ENCODE peak calls at places on chromosome 7, in eight cellular contexts. M is HL-60, F is left ventricle myocardium inferior, T is psoas muscle, B is body of pancreas, Q is IMR-90, W is lung, V is upper lobe of right lung. O is an unnamed sample.

GRCh38 chr7:71829499-71829898 is 582.6 kb downstream of the CALN1 start:
- DNase-seq in M (no peak), F (no peak), T (no peak), B (no peak), Q (no peak), W (no peak), V (no peak), O (no peak)

GRCh38 chr7:77393261-77393660 is 22.9 kb downstream of the GSAP start:
- DNase-seq in M (no peak), F (no peak), T (no peak), B (no peak), Q (peak), W (no peak), V (no peak), O (peak)

GRCh38 chr7:141700848-141701371 is 1.1 kb downstream of the DENND11 start:
- DNase-seq in M (no peak), F (no peak), T (no peak), B (peak), Q (no peak), W (peak), V (no peak), O (peak)

GRCh38 chr7:95800787-95801186 is 28.4 kb downstream of the DYNC1I1 start:
- DNase-seq in M (no peak), F (no peak), T (no peak), B (no peak), Q (no peak), W (no peak), V (no peak), O (no peak)

GRCh38 chr7:151248191-151249033 is at the start of gene SMARCD3:
- DNase-seq in M (no peak), F (peak), T (peak), B (peak), Q (peak), W (peak), V (peak), O (no peak)

GRCh38 chr7:33853361-33854062 is 51.8 kb upstream of the BMPER start:
- DNase-seq in M (no peak), F (no peak), T (no peak), B (no peak), Q (peak), W (no peak), V (no peak), O (no peak)

GRCh38 chr7:133358728-133359127 is 105.8 kb downstream of the EXOC4 start:
- DNase-seq in M (no peak), F (no peak), T (no peak), B (no peak), Q (peak), W (no peak), V (no peak), O (no peak)

GRCh38 chr7:66442385-66442784 is 186.3 kb upstream of the KCTD7 start:
- DNase-seq in M (no peak), F (no peak), T (no peak), B (no peak), Q (no peak), W (no peak), V (no peak), O (no peak)

GRCh38 chr7:127920787-127921438 is 110.3 kb downstream of the LRRC4 start:
- DNase-seq in M (peak), F (no peak), T (no peak), B (no peak), Q (peak), W (no peak), V (no peak), O (no peak)

GRCh38 chr7:152054377-152055230 is 29.1 kb downstream of the GALNT11 start:
- DNase-seq in M (no peak), F (peak), T (peak), B (peak), Q (peak), W (no peak), V (no peak), O (no peak)

GRCh38 chr7:66739953-66740301 is 606 bp upstream of the RABGEF1 start:
- DNase-seq in M (no peak), F (no peak), T (no peak), B (peak), Q (no peak), W (no peak), V (no peak), O (no peak)

GRCh38 chr7:159237022-159237421 is 92.4 kb upstream of the VIPR2 start:
- DNase-seq in M (no peak), F (no peak), T (no peak), B (no peak), Q (no peak), W (no peak), V (no peak), O (no peak)

GRCh38 chr7:137454169-137455166 is 110.9 kb upstream of the PTN start:
- DNase-seq in M (no peak), F (no peak), T (peak), B (peak), Q (peak), W (no peak), V (no peak), O (peak)

GRCh38 chr7:47488205-47488968 is 93.5 kb downstream of the TNS3 start:
- DNase-seq in M (no peak), F (no peak), T (no peak), B (no peak), Q (peak), W (no peak), V (no peak), O (no peak)

GRCh38 chr7:124635416-124635815 is 130.2 kb downstream of the GPR37 start:
- DNase-seq in M (peak), F (no peak), T (no peak), B (no peak), Q (no peak), W (no peak), V (no peak), O (no peak)

GRCh38 chr7:133009426-133009825 is 72.5 kb downstream of the CHCHD3 start:
- DNase-seq in M (no peak), F (no peak), T (no peak), B (no peak), Q (no peak), W (no peak), V (no peak), O (no peak)

GRCh38 chr7:116167177-116167576 is 43.2 kb upstream of the TES start:
- DNase-seq in M (peak), F (no peak), T (no peak), B (no peak), Q (no peak), W (no peak), V (no peak), O (no peak)

GRCh38 chr7:20076835-20077234 is 140.3 kb downstream of the MACC1 start:
- DNase-seq in M (no peak), F (no peak), T (no peak), B (no peak), Q (no peak), W (no peak), V (no peak), O (no peak)

GRCh38 chr7:2813350-2814185 is 30.5 kb downstream of the GNA12 start:
- DNase-seq in M (no peak), F (no peak), T (no peak), B (no peak), Q (no peak), W (no peak), V (peak), O (no peak)

DNA sequence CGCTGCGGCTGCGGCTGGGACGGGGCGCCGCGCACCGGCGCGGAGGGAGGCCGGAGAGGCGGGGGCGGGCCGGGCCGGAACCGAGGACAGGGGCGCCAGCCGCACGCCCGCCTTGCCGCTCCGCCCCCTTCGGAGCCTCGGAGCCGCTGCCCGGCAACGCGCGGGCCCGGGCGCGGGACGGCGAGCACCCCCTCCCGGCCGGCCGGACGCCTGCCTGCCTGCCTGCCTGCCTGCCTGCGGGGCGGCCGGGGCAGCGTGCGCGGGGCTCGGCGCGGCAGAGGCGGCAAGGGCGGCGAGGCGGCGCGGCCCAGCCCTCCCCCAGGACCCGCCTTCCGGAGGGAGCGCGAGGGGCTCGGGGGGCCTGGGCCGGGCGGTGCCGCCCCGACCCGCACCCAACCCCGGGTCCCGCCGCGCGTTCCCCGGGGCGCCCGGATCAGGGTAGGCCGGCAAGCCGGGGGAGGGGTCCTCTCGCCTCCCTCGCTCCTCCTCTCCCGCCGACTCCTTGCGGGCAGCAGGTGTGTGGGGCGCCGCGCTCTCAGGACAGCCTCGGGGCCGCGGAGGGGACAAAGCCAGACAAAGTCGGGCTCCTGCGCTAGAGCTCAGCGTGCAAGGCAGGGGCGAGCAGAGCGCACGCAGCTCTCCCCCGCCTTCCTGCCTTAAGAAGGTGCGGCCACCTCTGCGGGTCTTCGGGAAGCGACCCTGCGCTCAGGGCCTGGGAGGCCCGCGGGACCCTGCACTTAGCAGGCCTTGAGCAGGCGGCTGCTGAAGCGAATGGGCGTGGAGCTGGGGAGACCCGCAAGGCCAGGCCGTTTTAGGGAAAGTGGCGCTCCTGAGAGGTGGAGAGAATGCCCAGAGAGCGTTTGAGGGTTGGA is at the start of gene KIAA1549:
- DNase-seq in M (peak), F (peak), T (peak), B (peak), Q (peak), W (peak), V (peak), O (peak)
- TF ChIP-seq CTCF in M (no peak), F (peak), T (peak), B (peak), Q (peak), W (no peak), V (no peak), O (peak)

GRCh38 chr7:99197498-99197897 is 10.4 kb downstream of the KPNA7 start:
- DNase-seq in M (no peak), F (no peak), T (no peak), B (no peak), Q (no peak), W (no peak), V (no peak), O (no peak)
- H3K27ac ChIP-seq in M (no peak), F (no peak), T (no peak), B (no peak), Q (no peak), W (no peak), V (no peak), O (no peak)

DNA sequence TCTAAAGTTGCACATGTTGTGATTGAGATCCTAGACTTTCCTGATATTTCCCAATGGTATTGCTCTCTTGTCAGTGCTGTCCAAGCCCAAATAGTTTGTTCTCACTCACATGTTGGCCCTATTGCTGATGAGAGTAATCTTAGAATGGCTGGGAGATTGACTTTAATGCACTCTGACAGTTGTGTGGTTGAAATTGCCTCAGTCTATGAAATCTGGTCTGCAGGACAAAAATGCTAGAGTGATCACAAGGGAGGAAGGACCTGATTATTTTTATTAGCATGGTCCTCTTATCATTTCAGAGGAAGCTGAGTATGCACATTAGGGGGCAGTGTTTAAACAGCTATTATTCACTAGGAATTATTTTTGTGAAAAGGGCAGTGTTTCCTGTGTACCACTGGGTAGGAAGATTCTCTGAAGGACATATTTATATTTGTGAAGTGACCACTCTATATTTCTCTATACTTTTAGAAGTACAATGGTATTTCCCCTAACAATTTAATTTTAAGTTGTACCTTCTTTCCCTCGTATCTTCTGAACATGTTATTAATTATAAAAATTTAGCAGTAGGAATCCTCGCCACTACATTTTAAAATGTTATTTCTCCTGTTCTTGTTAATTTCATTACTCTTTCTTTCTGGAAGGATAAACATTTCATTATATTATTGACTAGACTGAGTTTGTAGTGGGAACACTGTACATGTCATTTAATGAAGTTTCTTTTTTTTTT is 64.4 kb downstream of the SUGCT start:
- DNase-seq in M (no peak), F (no peak), T (no peak), B (no peak), Q (peak), W (no peak), V (no peak), O (no peak)
- TF ChIP-seq CTCF in M (no peak), F (peak), T (no peak), B (no peak), Q (peak), W (no peak), V (peak), O (peak)

DNA sequence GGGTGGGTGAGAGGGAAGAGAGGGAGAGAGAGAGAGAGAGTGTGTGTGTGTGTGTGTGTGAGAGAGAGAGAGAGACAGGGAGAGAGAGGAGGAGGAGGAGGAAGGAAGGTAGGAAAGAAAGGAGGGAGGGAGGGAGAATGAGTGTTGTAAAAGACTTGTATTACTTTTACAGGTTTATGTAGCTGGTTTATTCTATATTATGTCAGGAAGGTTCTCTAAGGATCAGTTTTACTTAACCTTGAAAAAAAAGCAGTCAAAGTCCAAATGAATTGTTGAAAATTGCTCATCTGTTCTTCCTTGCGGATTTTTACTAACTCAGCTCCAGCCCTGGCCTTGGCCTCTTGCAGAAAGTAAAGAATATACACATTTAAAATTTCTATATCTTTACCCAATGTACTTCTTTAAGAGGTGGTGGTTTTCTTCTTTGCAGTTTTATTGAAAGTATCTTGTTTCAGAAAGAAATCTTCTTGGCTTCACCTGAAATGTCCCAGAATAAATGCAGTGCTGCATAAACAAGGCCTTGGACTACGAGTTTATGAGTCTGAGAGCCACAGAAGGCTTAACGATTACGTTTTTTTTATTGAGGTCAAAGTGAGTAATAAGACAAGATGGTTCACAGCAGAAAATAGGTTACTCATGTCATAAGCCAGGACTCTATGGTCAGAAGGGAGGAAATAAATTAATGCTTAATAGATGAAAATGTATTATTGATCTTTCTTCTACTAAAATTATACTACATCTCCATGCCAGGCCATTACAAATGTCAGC is 13.9 kb upstream of the NPTX2 start:
- DNase-seq in M (no peak), F (no peak), T (no peak), B (no peak), Q (no peak), W (no peak), V (no peak), O (no peak)
- H3K27ac ChIP-seq in M (no peak), F (no peak), T (no peak), B (no peak), Q (no peak), W (no peak), V (no peak), O (no peak)

GRCh38 chr7:83655951-83656556 is 7.1 kb upstream of the SEMA3E start:
- DNase-seq in M (no peak), F (no peak), T (no peak), B (peak), Q (peak), W (no peak), V (no peak), O (peak)
- TF ChIP-seq CTCF in M (peak), F (peak), T (peak), B (peak), Q (peak), W (peak), V (peak), O (peak)

GRCh38 chr7:157668221-157668883 is 331.5 kb downstream of the DNAJB6 start:
- DNase-seq in M (no peak), F (no peak), T (no peak), B (no peak), Q (no peak), W (no peak), V (peak), O (no peak)
- H3K27ac ChIP-seq in M (peak), F (no peak), T (no peak), B (no peak), Q (no peak), W (no peak), V (no peak), O (no peak)